ENCODE peak calls at places on chromosomes 11 and 22, in six cellular contexts. J is activated naive CD8-positive, alpha-beta T cell treated with anti-CD3 and anti-CD28 coated beads, Interleukin-2, amount 50 U/mL, for 24 hours; R is mesendoderm; S is fibroblast of pulmonary artery; Y is iris pigment epithelial cell; U is RPMI8226. V is an unnamed sample.

GRCh38 chr11:34160049-34160721 is 54.8 kb downstream of the NAT10 start:
- DNase-seq in Y (no peak), S (peak; percentile 29), J (no peak), R (no peak), U (no peak), V (no peak)

GRCh38 chr22:19806213-19807160 is 45.9 kb downstream of the TBX1 start:
- DNase-seq in J (no peak), R (no peak), S (no peak), Y (peak; percentile 22), U (no peak), V (no peak)

GRCh38 chr11:57244911-57245310 is 7.9 kb upstream of the APLNR start:
- DNase-seq in R (no peak), S (no peak), U (no peak), J (no peak), Y (no peak), V (no peak)

GRCh38 chr11:47552581-47553416 is at the start of gene CELF1:
- DNase-seq in S (peak; percentile 87), R (peak; percentile 95), U (peak; percentile 91), J (peak; percentile 94), Y (peak; percentile 90), V (peak; percentile 95)

GRCh38 chr22:29116397-29117123 is 43.7 kb downstream of the KREMEN1 start:
- DNase-seq in Y (peak; percentile 69), R (no peak), S (no peak), J (no peak), U (no peak), V (no peak)

GRCh38 chr22:19639610-19640135 is 74.6 kb upstream of the SEPTIN5 start:
- DNase-seq in J (no peak), Y (no peak), S (no peak), U (no peak), R (no peak), V (no peak)

GRCh38 chr11:112321521-112322172 is 61.0 kb upstream of the PLET1 start:
- DNase-seq in U (peak; percentile 97), J (no peak), Y (peak; percentile 96), S (peak; percentile 92), R (peak; percentile 58), V (peak; percentile 60)

GRCh38 chr22:48663297-48663696 is 1164.4 kb downstream of the BRD1 start:
- DNase-seq in J (no peak), S (peak; percentile 0), U (peak; percentile 46), R (peak; percentile 77), Y (peak; percentile 8), V (peak; percentile 23)

GRCh38 chr22:24978308-24978707 is 25.8 kb downstream of the KIAA1671 start:
- DNase-seq in R (no peak), J (no peak), Y (no peak), U (no peak), S (no peak), V (no peak)